ENCODE peak calls at places on chromosomes 13 and 19, in six cellular contexts. Z, B, P, C, W and X are unnamed samples.

GRCh38 chr19:18502633-18503294 is 19.1 kb downstream of the ELL start:
- DNase-seq in W (no peak), C (peak), B (no peak), P (peak), Z (no peak), X (no peak)

GRCh38 chr19:5593245-5593962 is 25.7 kb upstream of the TINCR start:
- DNase-seq in C (no peak), P (no peak), B (no peak), W (no peak), Z (no peak), X (no peak)

GRCh38 chr13:112346899-112347229 is 29.3 kb upstream of the SPACA7 start:
- DNase-seq in B (peak), W (no peak), P (no peak), Z (no peak), C (no peak), X (no peak)

GRCh38 chr13:73865027-73865426 is 269.2 kb downstream of the KLF12 start:
- DNase-seq in W (no peak), C (no peak), P (no peak), B (no peak), Z (no peak), X (no peak)

GRCh38 chr19:30049844-30050667 is 108.0 kb downstream of the URI1 start:
- DNase-seq in Z (no peak), W (no peak), P (no peak), C (no peak), B (no peak), X (no peak)

GRCh38 chr19:35013047-35013819 is 13.1 kb downstream of the GRAMD1A start:
- DNase-seq in W (peak), Z (no peak), C (peak), B (peak), P (peak), X (peak)

GRCh38 chr19:4390862-4391693 is 9.3 kb downstream of the SH3GL1 start:
- DNase-seq in W (no peak), C (no peak), P (peak), B (no peak), Z (no peak), X (no peak)

GRCh38 chr13:50198508-50198907 is 183.3 kb downstream of the KCNRG start:
- DNase-seq in P (no peak), B (no peak), C (no peak), W (no peak), Z (no peak), X (no peak)

GRCh38 chr13:28116736-28117135 is 16.4 kb upstream of the FLT3 start:
- DNase-seq in B (no peak), W (no peak), C (no peak), Z (no peak), P (no peak), X (no peak)

GRCh38 chr19:3407556-3408516 is 41.5 kb downstream of the NFIC start:
- DNase-seq in W (no peak), Z (no peak), B (no peak), C (no peak), P (no peak), X (no peak)

GRCh38 chr13:71663431-71663830 is 203.6 kb downstream of the DACH1 start:
- DNase-seq in P (no peak), C (no peak), W (no peak), B (no peak), Z (no peak), X (no peak)

GRCh38 chr13:26541678-26542553 is 15.6 kb upstream of the WASF3 start:
- DNase-seq in P (no peak), B (no peak), Z (no peak), W (no peak), C (no peak), X (no peak)

GRCh38 chr13:38718374-38718773 is 31.5 kb downstream of the FREM2 start:
- DNase-seq in W (no peak), P (no peak), C (no peak), Z (no peak), B (no peak), X (no peak)

GRCh38 chr13:23765531-23765930 is 123.7 kb downstream of the MIPEP start:
- DNase-seq in C (no peak), W (no peak), P (no peak), Z (no peak), B (no peak), X (no peak)

GRCh38 chr13:41137951-41138350 is 5.3 kb upstream of the KBTBD6 start:
- DNase-seq in P (no peak), B (no peak), W (no peak), C (no peak), Z (no peak), X (no peak)

GRCh38 chr19:1811472-1811894 is 593 bp downstream of the ATP8B3 start:
- DNase-seq in W (peak), Z (peak), B (peak), P (peak), C (peak), X (no peak)

GRCh38 chr13:102800145-102801041 is 1.5 kb downstream of the BIVM start:
- DNase-seq in P (peak), Z (no peak), W (peak), B (peak), C (peak), X (peak)

GRCh38 chr13:48504606-48505369 is 28.1 kb downstream of the RCBTB2 start:
- DNase-seq in C (no peak), P (no peak), W (peak), B (no peak), Z (no peak), X (no peak)

GRCh38 chr19:2478756-2479555 is 3.0 kb downstream of the GADD45B start:
- DNase-seq in W (peak), B (peak), Z (no peak), P (peak), C (peak), X (peak)

GRCh38 chr19:16262618-16263017 is 62.0 kb upstream of the KLF2 start:
- DNase-seq in B (no peak), Z (no peak), C (no peak), W (no peak), P (peak), X (no peak)

GRCh38 chr13:45393941-45394570 is 24.1 kb downstream of the SLC25A30 start:
- DNase-seq in W (peak), Z (no peak), P (no peak), C (no peak), B (no peak), X (peak)

GRCh38 chr19:572891-573825 is 762 bp downstream of the BSG start:
- DNase-seq in Z (no peak), C (peak), W (no peak), B (peak), P (peak), X (no peak)

GRCh38 chr13:90613076-90613795 is 734.3 kb upstream of the MIR17HG start:
- DNase-seq in W (no peak), P (no peak), C (no peak), Z (no peak), B (no peak), X (no peak)

GRCh38 chr19:1503089-1503924 is 9.5 kb downstream of the ADAMTSL5 start:
- DNase-seq in C (peak), B (peak), P (no peak), Z (no peak), W (peak), X (peak)

GRCh38 chr19:3801412-3802096 is 15.4 kb upstream of the MATK start:
- DNase-seq in B (no peak), Z (no peak), P (peak), W (peak), C (peak), X (peak)

GRCh38 chr13:113449693-113450347 is 3.5 kb downstream of the ADPRHL1 start:
- DNase-seq in Z (no peak), C (no peak), P (no peak), W (no peak), B (no peak), X (no peak)

GRCh38 chr19:2477732-2478191 is 1.8 kb downstream of the GADD45B start:
- DNase-seq in P (peak), B (no peak), Z (no peak), C (peak), W (no peak), X (peak)

GRCh38 chr19:19113040-19113541 is 25.2 kb downstream of the TMEM161A start:
- DNase-seq in B (no peak), W (no peak), P (no peak), C (no peak), Z (no peak), X (no peak)

GRCh38 chr19:33399081-33399744 is 25.7 kb downstream of the CEBPG start:
- DNase-seq in W (no peak), P (peak), C (peak), Z (no peak), B (peak), X (no peak)

GRCh38 chr13:103222683-103223082 is 156.5 kb upstream of the SLC10A2 start:
- DNase-seq in W (no peak), Z (no peak), B (no peak), P (no peak), C (no peak), X (no peak)

GRCh38 chr19:8481191-8481590 is 21.2 kb downstream of the PRAM1 start:
- DNase-seq in W (no peak), P (no peak), C (no peak), B (no peak), Z (no peak), X (no peak)

GRCh38 chr13:96089749-96090239 is at the start of gene HS6ST3:
- DNase-seq in W (no peak), C (no peak), Z (no peak), B (peak), P (peak), X (peak)

GRCh38 chr19:14674764-14675163 is at the start of gene ADGRE3:
- DNase-seq in C (no peak), W (no peak), B (no peak), P (no peak), Z (no peak), X (no peak)

GRCh38 chr19:28619842-28620429 is 593.0 kb downstream of the UQCRFS1 start:
- DNase-seq in P (no peak), W (no peak), C (no peak), Z (no peak), B (no peak), X (no peak)

GRCh38 chr13:91904005-91904404 is 505.6 kb downstream of the GPC5 start:
- DNase-seq in C (no peak), Z (no peak), W (no peak), P (no peak), B (no peak), X (no peak)

GRCh38 chr13:104779311-104779710 is 1713.1 kb upstream of the SLC10A2 start:
- DNase-seq in Z (no peak), W (no peak), B (no peak), C (no peak), P (no peak), X (no peak)

GRCh38 chr19:33887891-33888290 is 91.2 kb downstream of the KCTD15 start:
- DNase-seq in P (no peak), C (no peak), B (no peak), W (no peak), Z (no peak), X (no peak)

GRCh38 chr19:6476155-6476895 is 5.3 kb downstream of the DENND1C start:
- DNase-seq in P (peak), C (peak), W (peak), B (peak), Z (no peak), X (peak)

GRCh38 chr19:3115411-3115810 is 20.4 kb upstream of the GNA15 start:
- DNase-seq in C (no peak), B (no peak), Z (no peak), P (peak), W (no peak), X (no peak)